ENCODE peak calls at places on chromosomes 2 and 18, in ten cellular contexts. V is colonic mucosa, G is GM12864, F is right lobe of liver, A is SK-N-SH, E is HFF-Myc, B is astrocyte, N is BE2C, H is progenitor cell of endocrine pancreas, X is IMR-90. W is an unnamed sample.

GRCh38 chr2:122105171-122105884 is 349.9 kb downstream of the TSN start:
- DNase-seq in V (no peak), G (no peak), F (no peak), A (no peak), E (no peak), B (no peak), N (no peak), H (no peak), X (no peak), W (no peak)

GRCh38 chr18:59784694-59785093 is 87.5 kb upstream of the CCBE1 start:
- DNase-seq in V (no peak), G (no peak), F (no peak), A (no peak), E (no peak), B (no peak), N (no peak), H (no peak), X (no peak), W (no peak)

GRCh38 chr2:5473596-5473995 is 218.6 kb upstream of the SOX11 start:
- DNase-seq in V (no peak), G (no peak), F (no peak), A (peak), E (no peak), B (no peak), N (no peak), H (no peak), X (no peak), W (no peak)

GRCh38 chr2:2974982-2975381 is 402.6 kb downstream of the EIPR1 start:
- DNase-seq in V (no peak), G (no peak), F (no peak), A (peak), E (no peak), B (no peak), N (no peak), H (no peak), X (no peak), W (no peak)

GRCh38 chr2:136344339-136344738 is 226.4 kb upstream of the CXCR4 start:
- DNase-seq in V (no peak), G (no peak), F (no peak), A (no peak), E (no peak), B (no peak), N (no peak), H (no peak), X (no peak), W (no peak)

GRCh38 chr2:137050949-137051348 is 285.6 kb downstream of the THSD7B start:
- DNase-seq in V (no peak), G (no peak), F (no peak), A (peak), E (no peak), B (no peak), N (no peak), H (no peak), X (no peak), W (no peak)

GRCh38 chr2:222451270-222451674 is 26.9 kb downstream of the SGPP2 start:
- DNase-seq in V (no peak), G (peak), F (no peak), A (no peak), E (no peak), B (peak), N (no peak), H (no peak), X (no peak), W (no peak)

GRCh38 chr2:223580951-223581350 is 21.2 kb downstream of the SCG2 start:
- DNase-seq in V (no peak), G (no peak), F (no peak), A (peak), E (peak), B (peak), N (peak), H (no peak), X (peak), W (no peak)

GRCh38 chr2:176239016-176239415 is 30.2 kb upstream of the MTX2 start:
- DNase-seq in V (no peak), G (no peak), F (no peak), A (no peak), E (no peak), B (no peak), N (no peak), H (no peak), X (no peak), W (no peak)

GRCh38 chr18:50797147-50797546 is 22.7 kb downstream of the MRO start:
- DNase-seq in V (no peak), G (no peak), F (no peak), A (no peak), E (no peak), B (no peak), N (no peak), H (no peak), X (no peak), W (no peak)

GRCh38 chr2:122366427-122366826 is 611.0 kb downstream of the TSN start:
- DNase-seq in V (no peak), G (no peak), F (no peak), A (no peak), E (no peak), B (no peak), N (no peak), H (no peak), X (no peak), W (no peak)

GRCh38 chr2:150681120-150681796 is 193.8 kb upstream of the RND3 start:
- DNase-seq in V (no peak), G (no peak), F (no peak), A (no peak), E (peak), B (peak), N (peak), H (no peak), X (peak), W (no peak)

GRCh38 chr2:28360742-28361293 is 31.8 kb upstream of the FOSL2 start:
- DNase-seq in V (no peak), G (no peak), F (peak), A (no peak), E (no peak), B (peak), N (peak), H (no peak), X (peak), W (no peak)

GRCh38 chr2:116716444-116716843 is 1098.0 kb upstream of the DDX18 start:
- DNase-seq in V (no peak), G (no peak), F (no peak), A (no peak), E (no peak), B (no peak), N (no peak), H (no peak), X (no peak), W (no peak)

GRCh38 chr2:38268691-38269309 is 108.3 kb downstream of the ATL2 start:
- DNase-seq in V (no peak), G (no peak), F (no peak), A (no peak), E (no peak), B (peak), N (no peak), H (no peak), X (peak), W (no peak)

GRCh38 chr2:233217892-233218377 is 33.5 kb upstream of the ATG16L1 start:
- DNase-seq in V (no peak), G (no peak), F (no peak), A (no peak), E (no peak), B (no peak), N (peak), H (no peak), X (no peak), W (no peak)

GRCh38 chr2:217289909-217290283 is 430.0 kb upstream of the TNP1 start:
- DNase-seq in V (no peak), G (no peak), F (no peak), A (peak), E (no peak), B (peak), N (peak), H (no peak), X (peak), W (no peak)

GRCh38 chr2:72155737-72156136 is 8.1 kb upstream of the CYP26B1 start:
- DNase-seq in V (no peak), G (no peak), F (no peak), A (no peak), E (no peak), B (no peak), N (no peak), H (no peak), X (no peak), W (no peak)

GRCh38 chr18:47749195-47749973 is 181.1 kb downstream of the SMAD2 start:
- DNase-seq in V (peak), G (no peak), F (peak), A (peak), E (no peak), B (peak), N (peak), H (peak), X (peak), W (peak)

GRCh38 chr18:74832999-74833398 is 235.3 kb downstream of the ZNF407 start:
- DNase-seq in V (no peak), G (no peak), F (no peak), A (no peak), E (no peak), B (no peak), N (no peak), H (no peak), X (no peak), W (no peak)

GRCh38 chr2:221649045-221649444 is 76.9 kb upstream of the EPHA4 start:
- DNase-seq in V (no peak), G (no peak), F (no peak), A (no peak), E (no peak), B (peak), N (no peak), H (no peak), X (no peak), W (no peak)

GRCh38 chr2:184554736-184555135 is 43.6 kb upstream of the ZNF804A start:
- DNase-seq in V (no peak), G (no peak), F (no peak), A (no peak), E (no peak), B (peak), N (no peak), H (no peak), X (peak), W (no peak)

GRCh38 chr2:200482194-200482593 is 27.7 kb downstream of the KCTD18 start:
- DNase-seq in V (no peak), G (no peak), F (no peak), A (peak), E (no peak), B (no peak), N (peak), H (no peak), X (no peak), W (no peak)

GRCh38 chr2:159561242-159561641 is 55.1 kb downstream of the BAZ2B start:
- DNase-seq in V (no peak), G (no peak), F (no peak), A (no peak), E (no peak), B (no peak), N (no peak), H (no peak), X (no peak), W (no peak)

GRCh38 chr2:45320956-45321355 is 290.1 kb downstream of the SRBD1 start:
- DNase-seq in V (no peak), G (no peak), F (no peak), A (no peak), E (no peak), B (no peak), N (no peak), H (no peak), X (no peak), W (no peak)

GRCh38 chr2:161625314-161625919 is 1.2 kb downstream of the SLC4A10 start:
- DNase-seq in V (peak), G (no peak), F (no peak), A (no peak), E (no peak), B (no peak), N (no peak), H (no peak), X (no peak), W (peak)

GRCh38 chr18:37393221-37393828 is 172.3 kb downstream of the CELF4 start:
- DNase-seq in V (no peak), G (no peak), F (no peak), A (peak), E (no peak), B (no peak), N (no peak), H (no peak), X (no peak), W (no peak)

GRCh38 chr2:60516383-60516811 is 37.1 kb downstream of the BCL11A start:
- DNase-seq in V (no peak), G (no peak), F (no peak), A (no peak), E (peak), B (peak), N (no peak), H (no peak), X (peak), W (no peak)

GRCh38 chr2:19262150-19262549 is 96.3 kb downstream of the OSR1 start:
- DNase-seq in V (no peak), G (no peak), F (no peak), A (no peak), E (no peak), B (no peak), N (no peak), H (no peak), X (no peak), W (no peak)

GRCh38 chr2:235098736-235099494 is 147.1 kb downstream of the SH3BP4 start:
- DNase-seq in V (no peak), G (no peak), F (no peak), A (no peak), E (no peak), B (peak), N (no peak), H (no peak), X (peak), W (no peak)

GRCh38 chr2:30866974-30867373 is 59.7 kb upstream of the CAPN13 start:
- DNase-seq in V (no peak), G (no peak), F (no peak), A (no peak), E (no peak), B (no peak), N (no peak), H (no peak), X (no peak), W (no peak)

GRCh38 chr18:29496276-29496675 is 1319.3 kb upstream of the CDH2 start:
- DNase-seq in V (no peak), G (no peak), F (no peak), A (no peak), E (no peak), B (no peak), N (no peak), H (no peak), X (no peak), W (no peak)

GRCh38 chr18:30987479-30988241 is 54.9 kb downstream of the DSC3 start:
- DNase-seq in V (peak), G (no peak), F (no peak), A (no peak), E (no peak), B (peak), N (no peak), H (no peak), X (no peak), W (no peak)

GRCh38 chr2:149885468-149885867 is 297.9 kb upstream of the MMADHC start:
- DNase-seq in V (no peak), G (no peak), F (peak), A (no peak), E (no peak), B (no peak), N (no peak), H (no peak), X (no peak), W (no peak)

GRCh38 chr2:12501469-12502147 is 215.1 kb upstream of the TRIB2 start:
- DNase-seq in V (no peak), G (peak), F (no peak), A (no peak), E (no peak), B (no peak), N (no peak), H (no peak), X (peak), W (no peak)

GRCh38 chr2:118858485-118859156 is 11.2 kb upstream of the EN1 start:
- DNase-seq in V (no peak), G (no peak), F (no peak), A (no peak), E (no peak), B (no peak), N (no peak), H (no peak), X (no peak), W (no peak)

GRCh38 chr18:9719421-9719981 is 11.4 kb downstream of the RAB31 start:
- DNase-seq in V (no peak), G (no peak), F (peak), A (no peak), E (no peak), B (peak), N (no peak), H (no peak), X (peak), W (no peak)

GRCh38 chr18:77068321-77068841 is 64.2 kb downstream of the MBP start:
- DNase-seq in V (no peak), G (no peak), F (no peak), A (no peak), E (no peak), B (peak), N (no peak), H (no peak), X (peak), W (no peak)

GRCh38 chr2:179842498-179843153 is 18.8 kb downstream of the ZNF385B start:
- DNase-seq in V (no peak), G (no peak), F (no peak), A (peak), E (peak), B (no peak), N (peak), H (peak), X (no peak), W (peak)

DNA sequence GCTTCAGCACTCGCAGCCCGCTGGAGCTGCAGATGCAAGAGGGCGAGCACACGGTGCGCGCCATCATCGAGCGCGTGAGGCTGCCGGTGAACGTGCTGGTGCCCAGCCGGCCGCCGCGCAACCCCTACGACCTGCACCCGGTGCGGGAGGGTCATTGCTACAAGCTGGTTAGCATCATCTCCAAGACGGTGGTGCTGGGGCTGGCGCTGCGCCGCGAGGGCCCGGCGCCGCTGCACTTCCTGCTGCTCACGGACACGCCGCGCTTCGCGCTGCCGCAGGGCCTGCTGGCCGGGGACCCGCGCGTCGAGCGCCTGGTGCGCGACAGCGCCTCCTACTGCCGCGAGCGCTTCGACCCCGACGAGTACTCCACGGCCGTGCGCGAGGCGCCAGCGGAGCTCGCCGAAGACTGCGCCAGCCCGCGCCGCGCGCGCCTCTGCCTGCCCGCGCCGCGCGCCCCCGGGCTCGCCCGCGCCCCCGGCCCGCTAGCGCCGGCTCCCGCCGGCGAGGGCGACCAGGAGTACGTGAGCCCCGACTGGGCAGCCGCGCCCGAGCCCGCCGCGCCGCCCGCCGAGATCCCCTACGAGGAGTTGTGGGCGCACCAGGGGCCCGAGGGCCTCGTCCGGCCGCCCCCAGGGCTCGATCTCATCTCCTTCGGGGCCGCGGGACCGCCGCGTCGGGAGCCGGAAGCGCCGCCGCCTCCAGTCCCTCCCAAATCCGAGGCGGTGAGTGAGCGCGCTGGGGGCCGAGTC is 11.8 kb downstream of the GAREM2 start:
- DNase-seq in V (peak), G (peak), F (peak), A (peak), E (no peak), B (no peak), N (no peak), H (peak), X (peak), W (peak)
- TF ChIP-seq CTCF in V (peak), G (peak), F (peak), A (no peak), E (peak), B (no peak), N (no peak), H (peak), X (peak), W (peak)

GRCh38 chr2:231975001-231975400 is 13.5 kb downstream of the DIS3L2 start:
- DNase-seq in V (no peak), G (no peak), F (no peak), A (no peak), E (no peak), B (no peak), N (no peak), H (no peak), X (no peak), W (no peak)
- TF ChIP-seq CTCF in V (no peak), G (no peak), F (no peak), A (no peak), E (no peak), B (no peak), N (no peak), H (no peak), X (no peak), W (no peak)

GRCh38 chr2:79861059-79861374 is 348.2 kb downstream of the CTNNA2 start:
- DNase-seq in V (no peak), G (no peak), F (no peak), A (no peak), E (no peak), B (no peak), N (no peak), H (no peak), X (no peak), W (no peak)

GRCh38 chr2:79857888-79858287 is 345.0 kb downstream of the CTNNA2 start:
- DNase-seq in V (no peak), G (no peak), F (no peak), A (no peak), E (no peak), B (no peak), N (no peak), H (no peak), X (no peak), W (no peak)

GRCh38 chr2:79862756-79863155 is 349.9 kb downstream of the CTNNA2 start:
- DNase-seq in V (no peak), G (no peak), F (no peak), A (no peak), E (no peak), B (no peak), N (no peak), H (no peak), X (no peak), W (no peak)

GRCh38 chr2:79855264-79856006 is 342.6 kb downstream of the CTNNA2 start:
- DNase-seq in V (peak), G (no peak), F (no peak), A (peak), E (no peak), B (no peak), N (peak), H (no peak), X (peak), W (no peak)

DNA sequence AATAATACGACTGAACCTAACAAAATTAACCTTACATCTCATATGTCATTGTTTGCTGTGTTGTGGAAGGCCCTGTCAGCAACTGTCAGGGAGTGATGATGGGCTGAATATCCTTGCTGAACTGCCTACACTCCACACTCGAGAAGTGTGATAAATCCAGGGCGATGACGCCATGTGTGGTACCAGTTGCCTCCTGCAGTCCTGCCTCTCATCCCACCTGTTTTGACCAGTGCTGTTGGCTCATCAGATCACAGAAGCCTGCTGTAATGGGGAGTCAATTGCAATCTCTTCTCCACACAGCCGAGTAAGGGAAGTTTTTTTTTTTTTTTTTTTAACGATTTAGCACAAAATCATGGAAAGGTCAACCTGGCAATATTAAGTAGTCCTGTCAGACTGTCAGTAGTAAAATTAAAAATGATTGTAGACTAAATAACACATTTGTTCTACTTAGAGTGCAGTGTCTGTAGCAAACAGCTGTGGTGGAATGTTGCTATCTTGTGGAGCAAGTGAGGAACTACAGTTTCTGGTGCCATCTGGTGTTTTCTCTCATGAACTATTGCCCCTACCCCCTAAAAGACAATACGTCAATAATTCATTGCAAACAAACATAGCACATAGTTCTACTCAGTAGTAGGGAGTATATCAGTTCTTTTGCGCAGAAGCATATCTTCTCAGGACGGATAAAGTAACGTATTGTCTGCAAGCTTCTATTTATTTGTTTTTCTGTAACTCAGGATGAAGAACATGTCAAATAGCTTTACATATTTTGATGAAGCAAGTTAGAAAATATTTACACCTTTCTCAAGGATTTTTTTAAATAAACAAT is 347.6 kb downstream of the CTNNA2 start:
- DNase-seq in V (no peak), G (no peak), F (no peak), A (peak), E (no peak), B (peak), N (peak), H (no peak), X (peak), W (no peak)
- TF ChIP-seq CTCF in V (no peak), G (peak), F (peak), A (peak), E (peak), B (peak), N (peak), H (peak), X (peak), W (peak)

GRCh38 chr2:9477914-9478313 is 3.6 kb downstream of the IAH1 start:
- DNase-seq in V (no peak), G (no peak), F (no peak), A (no peak), E (no peak), B (no peak), N (no peak), H (no peak), X (no peak), W (no peak)

GRCh38 chr2:9473985-9474360 is 378 bp upstream of the IAH1 start:
- DNase-seq in V (peak), G (no peak), F (peak), A (peak), E (no peak), B (no peak), N (no peak), H (no peak), X (no peak), W (no peak)

GRCh38 chr2:9471212-9471611 is 3.1 kb upstream of the IAH1 start:
- DNase-seq in V (no peak), G (no peak), F (no peak), A (no peak), E (no peak), B (no peak), N (no peak), H (no peak), X (no peak), W (no peak)

GRCh38 chr2:9474361-9475117 is at the start of gene IAH1:
- DNase-seq in V (peak), G (no peak), F (peak), A (peak), E (no peak), B (peak), N (peak), H (peak), X (no peak), W (peak)

GRCh38 chr2:9473308-9473984 is 905 bp upstream of the IAH1 start:
- DNase-seq in V (peak), G (no peak), F (peak), A (peak), E (no peak), B (no peak), N (no peak), H (peak), X (no peak), W (no peak)
- TF ChIP-seq CTCF in V (no peak), G (peak), F (peak), A (no peak), E (no peak), B (no peak), N (no peak), H (peak), X (no peak), W (peak)

W was measured in neural crest cell.